ENCODE peak calls at places on chromosomes 5 and 9, in six cellular contexts. One of them, this sample, is unnamed.

GRCh38 chr9:87464110-87464991 is 33.3 kb upstream of the DAPK1 start:
- DNase-seq in neuronal stem cell: no peak
- DNase-seq in IMR-90: no peak
- DNase-seq in mesenchymal stem cell: no peak
- DNase-seq in H1: no peak
- DNase-seq in trophoblast cell: peak
- DNase-seq in this sample: no peak

GRCh38 chr5:862367-863243 is 11.8 kb upstream of the ZDHHC11 start:
- DNase-seq in neuronal stem cell: no peak
- DNase-seq in IMR-90: peak
- DNase-seq in mesenchymal stem cell: no peak
- DNase-seq in H1: no peak
- DNase-seq in trophoblast cell: peak
- DNase-seq in this sample: no peak

GRCh38 chr9:132575005-132575609 is 7.3 kb upstream of the BARHL1 start:
- DNase-seq in neuronal stem cell: no peak
- DNase-seq in IMR-90: peak
- DNase-seq in mesenchymal stem cell: peak
- DNase-seq in H1: peak
- DNase-seq in trophoblast cell: peak
- DNase-seq in this sample: peak

GRCh38 chr9:136740971-136741884 is 1.5 kb downstream of the LCN10 start:
- DNase-seq in neuronal stem cell: no peak
- DNase-seq in IMR-90: peak
- DNase-seq in mesenchymal stem cell: no peak
- DNase-seq in H1: no peak
- DNase-seq in trophoblast cell: no peak
- DNase-seq in this sample: no peak

GRCh38 chr5:124628721-124629596 is 117.5 kb downstream of the ZNF608 start:
- DNase-seq in neuronal stem cell: no peak
- DNase-seq in IMR-90: peak
- DNase-seq in mesenchymal stem cell: peak
- DNase-seq in H1: no peak
- DNase-seq in trophoblast cell: peak
- DNase-seq in this sample: peak

GRCh38 chr9:6096821-6097220 is 81.4 kb upstream of the RANBP6 start:
- DNase-seq in neuronal stem cell: no peak
- DNase-seq in IMR-90: peak
- DNase-seq in mesenchymal stem cell: peak
- DNase-seq in H1: no peak
- DNase-seq in trophoblast cell: no peak
- DNase-seq in this sample: no peak

GRCh38 chr9:109918359-109919163 is 138.6 kb downstream of the PALM2AKAP2 start:
- DNase-seq in neuronal stem cell: no peak
- DNase-seq in IMR-90: no peak
- DNase-seq in mesenchymal stem cell: peak
- DNase-seq in H1: no peak
- DNase-seq in trophoblast cell: no peak
- DNase-seq in this sample: no peak

GRCh38 chr5:116861662-116862061 is 287.0 kb upstream of the SEMA6A start:
- DNase-seq in neuronal stem cell: no peak
- DNase-seq in IMR-90: no peak
- DNase-seq in mesenchymal stem cell: peak
- DNase-seq in H1: no peak
- DNase-seq in trophoblast cell: no peak
- DNase-seq in this sample: no peak

GRCh38 chr9:88730780-88731179 is 195.8 kb downstream of the NXNL2 start:
- DNase-seq in neuronal stem cell: no peak
- DNase-seq in IMR-90: no peak
- DNase-seq in mesenchymal stem cell: no peak
- DNase-seq in H1: no peak
- DNase-seq in trophoblast cell: no peak
- DNase-seq in this sample: no peak

GRCh38 chr5:160935776-160936175 is 83.8 kb upstream of the ATP10B start:
- DNase-seq in neuronal stem cell: no peak
- DNase-seq in IMR-90: no peak
- DNase-seq in mesenchymal stem cell: no peak
- DNase-seq in H1: no peak
- DNase-seq in trophoblast cell: no peak
- DNase-seq in this sample: peak

GRCh38 chr5:68279960-68280359 is 64.4 kb downstream of the PIK3R1 start:
- DNase-seq in neuronal stem cell: no peak
- DNase-seq in IMR-90: no peak
- DNase-seq in mesenchymal stem cell: no peak
- DNase-seq in H1: no peak
- DNase-seq in trophoblast cell: no peak
- DNase-seq in this sample: peak

GRCh38 chr9:111529787-111530186 is 4.8 kb downstream of the ZNF483 start:
- DNase-seq in neuronal stem cell: no peak
- DNase-seq in IMR-90: no peak
- DNase-seq in mesenchymal stem cell: no peak
- DNase-seq in H1: no peak
- DNase-seq in trophoblast cell: no peak
- DNase-seq in this sample: no peak

GRCh38 chr5:14748180-14748900 is 83.8 kb downstream of the OTULIN start:
- DNase-seq in neuronal stem cell: no peak
- DNase-seq in IMR-90: no peak
- DNase-seq in mesenchymal stem cell: no peak
- DNase-seq in H1: no peak
- DNase-seq in trophoblast cell: no peak
- DNase-seq in this sample: no peak

GRCh38 chr5:151581347-151581746 is 9.8 kb downstream of the FAT2 start:
- DNase-seq in neuronal stem cell: no peak
- DNase-seq in IMR-90: no peak
- DNase-seq in mesenchymal stem cell: no peak
- DNase-seq in H1: no peak
- DNase-seq in trophoblast cell: no peak
- DNase-seq in this sample: no peak

GRCh38 chr5:179146277-179146676 is 86.1 kb downstream of the ZNF354C start:
- DNase-seq in neuronal stem cell: no peak
- DNase-seq in IMR-90: no peak
- DNase-seq in mesenchymal stem cell: no peak
- DNase-seq in H1: no peak
- DNase-seq in trophoblast cell: no peak
- DNase-seq in this sample: no peak
- H3K4me3 ChIP-seq in neuronal stem cell: no peak
- H3K4me3 ChIP-seq in IMR-90: no peak
- H3K4me3 ChIP-seq in mesenchymal stem cell: no peak
- H3K4me3 ChIP-seq in H1: no peak
- H3K4me3 ChIP-seq in trophoblast cell: no peak
- H3K4me3 ChIP-seq in this sample: no peak

GRCh38 chr9:9556865-9557803 is 1055.7 kb downstream of the PTPRD start:
- DNase-seq in neuronal stem cell: no peak
- DNase-seq in IMR-90: no peak
- DNase-seq in mesenchymal stem cell: no peak
- DNase-seq in H1: no peak
- DNase-seq in trophoblast cell: no peak
- DNase-seq in this sample: peak
- H3K4ac ChIP-seq in neuronal stem cell: no peak
- H3K4ac ChIP-seq in IMR-90: no peak
- H3K4ac ChIP-seq in mesenchymal stem cell: no peak
- H3K4ac ChIP-seq in H1: no peak
- H3K4ac ChIP-seq in trophoblast cell: no peak
- H3K4ac ChIP-seq in this sample: no peak

GRCh38 chr5:50966986-50967385 is 300.5 kb downstream of the PARP8 start:
- DNase-seq in neuronal stem cell: peak
- DNase-seq in IMR-90: no peak
- DNase-seq in mesenchymal stem cell: peak
- DNase-seq in H1: no peak
- DNase-seq in trophoblast cell: no peak
- DNase-seq in this sample: no peak
- H3K4me3 ChIP-seq in neuronal stem cell: no peak
- H3K4me3 ChIP-seq in IMR-90: no peak
- H3K4me3 ChIP-seq in mesenchymal stem cell: no peak
- H3K4me3 ChIP-seq in H1: peak
- H3K4me3 ChIP-seq in trophoblast cell: no peak
- H3K4me3 ChIP-seq in this sample: no peak

GRCh38 chr9:32406046-32406445 is 21.6 kb downstream of the ACO1 start:
- DNase-seq in neuronal stem cell: no peak
- DNase-seq in IMR-90: no peak
- DNase-seq in mesenchymal stem cell: no peak
- DNase-seq in H1: no peak
- DNase-seq in trophoblast cell: no peak
- DNase-seq in this sample: no peak

GRCh38 chr9:32404402-32404801 is 20.0 kb downstream of the ACO1 start:
- DNase-seq in neuronal stem cell: no peak
- DNase-seq in IMR-90: no peak
- DNase-seq in mesenchymal stem cell: no peak
- DNase-seq in H1: no peak
- DNase-seq in trophoblast cell: no peak
- DNase-seq in this sample: no peak

GRCh38 chr9:32404856-32405255 is 20.4 kb downstream of the ACO1 start:
- DNase-seq in neuronal stem cell: no peak
- DNase-seq in IMR-90: no peak
- DNase-seq in mesenchymal stem cell: no peak
- DNase-seq in H1: no peak
- DNase-seq in trophoblast cell: no peak
- DNase-seq in this sample: no peak

GRCh38 chr9:32403567-32403966 is 19.1 kb downstream of the ACO1 start:
- DNase-seq in neuronal stem cell: no peak
- DNase-seq in IMR-90: peak
- DNase-seq in mesenchymal stem cell: peak
- DNase-seq in H1: no peak
- DNase-seq in trophoblast cell: no peak
- DNase-seq in this sample: no peak

DNA sequence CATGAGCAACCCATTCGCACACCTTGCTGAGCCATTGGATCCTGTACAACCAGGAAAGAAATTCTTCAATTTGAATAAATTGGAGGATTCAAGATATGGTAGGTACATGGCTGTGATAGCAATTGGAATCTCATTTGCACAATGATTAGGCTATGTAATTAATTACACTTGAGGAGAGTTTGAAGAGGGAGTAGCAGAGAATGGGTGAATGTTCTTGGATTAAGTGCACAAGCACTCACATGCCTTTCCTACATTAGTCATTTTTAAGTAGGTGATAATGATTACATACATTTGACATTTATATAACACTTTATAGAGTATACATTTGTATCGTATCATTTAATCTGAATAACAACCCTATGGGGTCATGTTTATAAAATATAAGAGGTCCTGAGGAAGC is 21.1 kb downstream of the ACO1 start:
- DNase-seq in neuronal stem cell: no peak
- DNase-seq in IMR-90: no peak
- DNase-seq in mesenchymal stem cell: no peak
- DNase-seq in H1: no peak
- DNase-seq in trophoblast cell: no peak
- DNase-seq in this sample: no peak
- H3K4ac ChIP-seq in neuronal stem cell: no peak
- H3K4ac ChIP-seq in IMR-90: no peak
- H3K4ac ChIP-seq in mesenchymal stem cell: no peak
- H3K4ac ChIP-seq in H1: no peak
- H3K4ac ChIP-seq in trophoblast cell: no peak
- H3K4ac ChIP-seq in this sample: no peak

DNA sequence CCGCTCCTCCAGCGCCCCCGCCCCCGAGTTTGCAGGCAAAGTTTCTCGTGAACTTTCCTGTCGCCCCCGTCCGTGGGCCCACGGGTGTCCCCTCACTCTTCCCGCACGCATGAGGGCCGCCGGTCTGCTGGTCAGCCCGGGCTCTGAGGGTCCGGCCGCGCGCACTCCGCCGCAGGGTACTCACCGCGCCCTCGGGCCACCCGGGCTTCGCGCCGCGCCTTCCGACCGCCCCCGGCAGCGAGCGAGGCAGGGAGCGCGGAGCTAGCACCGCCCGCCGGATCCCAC is 211 bp downstream of the CNTFR start:
- DNase-seq in neuronal stem cell: no peak
- DNase-seq in IMR-90: no peak
- DNase-seq in mesenchymal stem cell: no peak
- DNase-seq in H1: no peak
- DNase-seq in trophoblast cell: no peak
- DNase-seq in this sample: no peak
- H3K4me3 ChIP-seq in neuronal stem cell: peak
- H3K4me3 ChIP-seq in IMR-90: no peak
- H3K4me3 ChIP-seq in mesenchymal stem cell: peak
- H3K4me3 ChIP-seq in H1: peak
- H3K4me3 ChIP-seq in trophoblast cell: peak
- H3K4me3 ChIP-seq in this sample: peak

GRCh38 chr5:176535655-176536131 is 1.5 kb downstream of the RNF44 start:
- DNase-seq in neuronal stem cell: no peak
- DNase-seq in IMR-90: no peak
- DNase-seq in mesenchymal stem cell: peak
- DNase-seq in H1: no peak
- DNase-seq in trophoblast cell: no peak
- DNase-seq in this sample: no peak
- H3K4ac ChIP-seq in neuronal stem cell: no peak
- H3K4ac ChIP-seq in IMR-90: peak
- H3K4ac ChIP-seq in mesenchymal stem cell: peak
- H3K4ac ChIP-seq in H1: peak
- H3K4ac ChIP-seq in trophoblast cell: peak
- H3K4ac ChIP-seq in this sample: peak

GRCh38 chr9:95206143-95206542 is 111.4 kb downstream of the FANCC start:
- DNase-seq in neuronal stem cell: no peak
- DNase-seq in IMR-90: peak
- DNase-seq in mesenchymal stem cell: no peak
- DNase-seq in H1: no peak
- DNase-seq in trophoblast cell: no peak
- DNase-seq in this sample: no peak
- H3K4me3 ChIP-seq in neuronal stem cell: no peak
- H3K4me3 ChIP-seq in IMR-90: no peak
- H3K4me3 ChIP-seq in mesenchymal stem cell: no peak
- H3K4me3 ChIP-seq in H1: no peak
- H3K4me3 ChIP-seq in trophoblast cell: no peak
- H3K4me3 ChIP-seq in this sample: no peak